ENCODE peak calls at places on chromosomes 11 and 22, in six cellular contexts. V is activated CD4-positive, alpha-beta memory T cell treated with anti-CD3 and anti-CD28 coated beads, Interleukin-2, amount 10 ng/mL, durations not matched to agents 7 days and 5 days; W is NCI-H1092; Z is KBM-7; U is nephron progenitor cell; E is neural crest cell. K is an unnamed sample.

GRCh38 chr22:20205964-20206708 is 55.3 kb upstream of the CCDC188 start:
- DNase-seq in E (no peak), V (peak), W (no peak), U (no peak), Z (peak), K (peak)

GRCh38 chr11:34243620-34244493 is 114.0 kb downstream of the ABTB2 start:
- DNase-seq in W (no peak), V (peak), U (no peak), Z (no peak), E (no peak), K (peak)

GRCh38 chr22:42595434-42595833 is 19.2 kb downstream of the POLDIP3 start:
- DNase-seq in W (no peak), U (no peak), E (no peak), V (no peak), Z (no peak), K (no peak)

GRCh38 chr11:86954288-86955110 is 696 bp downstream of the FZD4 start:
- DNase-seq in U (peak), E (peak), Z (peak), W (peak), V (no peak), K (peak)

GRCh38 chr11:25566298-25567200 is 765.4 kb upstream of the ANO3 start:
- DNase-seq in W (no peak), V (no peak), E (no peak), Z (no peak), U (no peak), K (no peak)

GRCh38 chr11:94740083-94740974 is 27.8 kb upstream of the AMOTL1 start:
- DNase-seq in Z (peak), E (peak), V (no peak), W (peak), U (peak), K (no peak)

GRCh38 chr22:19059481-19060278 is 62.5 kb downstream of the DGCR2 start:
- DNase-seq in U (no peak), W (no peak), E (no peak), V (no peak), Z (no peak), K (no peak)

GRCh38 chr11:72079776-72080325 is 491 bp downstream of the NUMA1 start:
- DNase-seq in U (no peak), Z (no peak), W (no peak), E (peak), V (no peak), K (no peak)

GRCh38 chr22:19568337-19569311 is 44.4 kb upstream of the CLDN5 start:
- DNase-seq in V (no peak), W (no peak), Z (no peak), E (no peak), U (no peak), K (no peak)

GRCh38 chr11:15775051-15775541 is 581.2 kb downstream of the SOX6 start:
- DNase-seq in E (no peak), V (no peak), Z (no peak), U (no peak), W (no peak), K (no peak)

GRCh38 chr11:83191986-83192385 is 1.5 kb upstream of the ANKRD42 start:
- DNase-seq in Z (no peak), V (no peak), U (no peak), E (no peak), W (no peak), K (no peak)

GRCh38 chr11:134764367-134764766 is 352.3 kb upstream of the B3GAT1 start:
- DNase-seq in Z (no peak), W (no peak), U (no peak), E (no peak), V (no peak), K (no peak)

GRCh38 chr11:71977090-71977489 is 21.6 kb upstream of the IL18BP start:
- DNase-seq in V (no peak), E (no peak), W (no peak), Z (no peak), U (no peak), K (no peak)

GRCh38 chr11:126233391-126233790 is 21.8 kb downstream of the FAM118B start:
- DNase-seq in U (no peak), Z (no peak), E (no peak), W (no peak), V (no peak), K (no peak)

GRCh38 chr22:26168934-26169311 is 339 bp upstream of the SEZ6L start:
- DNase-seq in U (no peak), Z (no peak), E (no peak), V (no peak), W (peak), K (no peak)

GRCh38 chr11:86696004-86696403 is 23.6 kb upstream of the ME3 start:
- DNase-seq in E (no peak), W (no peak), Z (no peak), U (no peak), V (no peak), K (no peak)

GRCh38 chr11:94974178-94974577 is 669 bp downstream of the KDM4D start:
- DNase-seq in Z (no peak), V (no peak), E (no peak), W (no peak), U (no peak), K (no peak)

GRCh38 chr11:14273885-14274284 is 85.1 kb downstream of the RRAS2 start:
- DNase-seq in E (no peak), W (no peak), U (no peak), V (no peak), Z (no peak), K (no peak)

GRCh38 chr11:20669833-20670684 is 673 bp downstream of the NELL1 start:
- DNase-seq in U (peak), Z (no peak), E (peak), V (no peak), W (no peak), K (no peak)

GRCh38 chr11:27456140-27456801 is 16.3 kb downstream of the LGR4 start:
- DNase-seq in E (no peak), U (no peak), V (no peak), W (no peak), Z (no peak), K (no peak)

GRCh38 chr22:50115693-50116092 is 25.9 kb downstream of the MOV10L1 start:
- DNase-seq in V (no peak), E (no peak), U (no peak), Z (no peak), W (no peak), K (no peak)

GRCh38 chr11:121894581-121894980 is 221.4 kb downstream of the BLID start:
- DNase-seq in Z (no peak), V (no peak), U (no peak), E (no peak), W (no peak), K (no peak)

GRCh38 chr22:49228431-49229037 is 599.1 kb downstream of the BRD1 start:
- DNase-seq in U (no peak), Z (no peak), E (no peak), V (peak), W (no peak), K (peak)

GRCh38 chr11:130776044-130776390 is 140.3 kb downstream of the SNX19 start:
- DNase-seq in Z (no peak), U (no peak), E (no peak), V (no peak), W (no peak), K (no peak)

GRCh38 chr22:39490135-39490798 is 11.8 kb upstream of the MIEF1 start:
- DNase-seq in U (peak), V (peak), Z (peak), E (peak), W (peak), K (peak)

GRCh38 chr11:47656284-47656915 is 14.0 kb upstream of the MTCH2 start:
- DNase-seq in E (no peak), U (no peak), Z (no peak), V (no peak), W (no peak), K (no peak)

K was measured in left lobe of liver.